ENCODE peak calls at places on chromosomes 5 and 9, in seven cellular contexts. One of them, this sample, is unnamed.

GRCh38 chr9:133950206-133950915 is 41.8 kb downstream of the VAV2 start:
- DNase-seq in PC-3: no peak
- DNase-seq in heart right ventricle: peak; percentile 44
- DNase-seq in lower lobe of right lung: peak; percentile 51
- DNase-seq in stomach: no peak
- DNase-seq in tibial artery: no peak
- DNase-seq in PC-9: no peak
- DNase-seq in this sample: peak; percentile 32

GRCh38 chr5:5374034-5374715 is 48.3 kb upstream of the ICE1 start:
- DNase-seq in PC-3: no peak
- DNase-seq in heart right ventricle: peak; percentile 28
- DNase-seq in lower lobe of right lung: no peak
- DNase-seq in stomach: no peak
- DNase-seq in tibial artery: no peak
- DNase-seq in PC-9: no peak
- DNase-seq in this sample: peak; percentile 67

GRCh38 chr5:23089316-23089715 is 236.2 kb upstream of the CDH12 start:
- DNase-seq in PC-3: no peak
- DNase-seq in heart right ventricle: no peak
- DNase-seq in lower lobe of right lung: no peak
- DNase-seq in stomach: no peak
- DNase-seq in tibial artery: no peak
- DNase-seq in PC-9: no peak
- DNase-seq in this sample: no peak

GRCh38 chr9:111348821-111349271 is 18.8 kb upstream of the OR2K2 start:
- DNase-seq in PC-3: peak; percentile 88
- DNase-seq in heart right ventricle: no peak
- DNase-seq in lower lobe of right lung: no peak
- DNase-seq in stomach: peak; percentile 63
- DNase-seq in tibial artery: no peak
- DNase-seq in PC-9: no peak
- DNase-seq in this sample: peak; percentile 40

GRCh38 chr5:113693205-113693553 is 179.7 kb downstream of the YTHDC2 start:
- DNase-seq in PC-3: no peak
- DNase-seq in heart right ventricle: no peak
- DNase-seq in lower lobe of right lung: no peak
- DNase-seq in stomach: no peak
- DNase-seq in tibial artery: no peak
- DNase-seq in PC-9: no peak
- DNase-seq in this sample: no peak

GRCh38 chr9:132004323-132004722 is 75.3 kb downstream of the MED27 start:
- DNase-seq in PC-3: no peak
- DNase-seq in heart right ventricle: no peak
- DNase-seq in lower lobe of right lung: no peak
- DNase-seq in stomach: no peak
- DNase-seq in tibial artery: no peak
- DNase-seq in PC-9: no peak
- DNase-seq in this sample: no peak

GRCh38 chr5:40353442-40353841 is 326.3 kb upstream of the PTGER4 start:
- DNase-seq in PC-3: no peak
- DNase-seq in heart right ventricle: no peak
- DNase-seq in lower lobe of right lung: no peak
- DNase-seq in stomach: no peak
- DNase-seq in tibial artery: no peak
- DNase-seq in PC-9: no peak
- DNase-seq in this sample: no peak

GRCh38 chr9:108017671-108018070 is 528.1 kb upstream of the KLF4 start:
- DNase-seq in PC-3: no peak
- DNase-seq in heart right ventricle: no peak
- DNase-seq in lower lobe of right lung: no peak
- DNase-seq in stomach: no peak
- DNase-seq in tibial artery: no peak
- DNase-seq in PC-9: no peak
- DNase-seq in this sample: no peak

GRCh38 chr9:130922815-130923610 is 16.0 kb downstream of the FIBCD1 start:
- DNase-seq in PC-3: no peak
- DNase-seq in heart right ventricle: no peak
- DNase-seq in lower lobe of right lung: no peak
- DNase-seq in stomach: no peak
- DNase-seq in tibial artery: no peak
- DNase-seq in PC-9: no peak
- DNase-seq in this sample: no peak

GRCh38 chr9:2824564-2824963 is 19.3 kb downstream of the PUM3 start:
- DNase-seq in PC-3: no peak
- DNase-seq in heart right ventricle: no peak
- DNase-seq in lower lobe of right lung: no peak
- DNase-seq in stomach: no peak
- DNase-seq in tibial artery: no peak
- DNase-seq in PC-9: no peak
- DNase-seq in this sample: no peak

GRCh38 chr5:142316051-142316450 is 8.8 kb downstream of the SPRY4 start:
- DNase-seq in PC-3: no peak
- DNase-seq in heart right ventricle: peak; percentile 55
- DNase-seq in lower lobe of right lung: no peak
- DNase-seq in stomach: no peak
- DNase-seq in tibial artery: no peak
- DNase-seq in PC-9: no peak
- DNase-seq in this sample: no peak

GRCh38 chr5:123304777-123305316 is 118.4 kb downstream of the CEP120 start:
- DNase-seq in PC-3: no peak
- DNase-seq in heart right ventricle: no peak
- DNase-seq in lower lobe of right lung: no peak
- DNase-seq in stomach: no peak
- DNase-seq in tibial artery: no peak
- DNase-seq in PC-9: no peak
- DNase-seq in this sample: no peak

GRCh38 chr9:129352157-129352870 is 174.3 kb upstream of the IER5L start:
- DNase-seq in PC-3: no peak
- DNase-seq in heart right ventricle: no peak
- DNase-seq in lower lobe of right lung: no peak
- DNase-seq in stomach: no peak
- DNase-seq in tibial artery: no peak
- DNase-seq in PC-9: no peak
- DNase-seq in this sample: no peak

DNA sequence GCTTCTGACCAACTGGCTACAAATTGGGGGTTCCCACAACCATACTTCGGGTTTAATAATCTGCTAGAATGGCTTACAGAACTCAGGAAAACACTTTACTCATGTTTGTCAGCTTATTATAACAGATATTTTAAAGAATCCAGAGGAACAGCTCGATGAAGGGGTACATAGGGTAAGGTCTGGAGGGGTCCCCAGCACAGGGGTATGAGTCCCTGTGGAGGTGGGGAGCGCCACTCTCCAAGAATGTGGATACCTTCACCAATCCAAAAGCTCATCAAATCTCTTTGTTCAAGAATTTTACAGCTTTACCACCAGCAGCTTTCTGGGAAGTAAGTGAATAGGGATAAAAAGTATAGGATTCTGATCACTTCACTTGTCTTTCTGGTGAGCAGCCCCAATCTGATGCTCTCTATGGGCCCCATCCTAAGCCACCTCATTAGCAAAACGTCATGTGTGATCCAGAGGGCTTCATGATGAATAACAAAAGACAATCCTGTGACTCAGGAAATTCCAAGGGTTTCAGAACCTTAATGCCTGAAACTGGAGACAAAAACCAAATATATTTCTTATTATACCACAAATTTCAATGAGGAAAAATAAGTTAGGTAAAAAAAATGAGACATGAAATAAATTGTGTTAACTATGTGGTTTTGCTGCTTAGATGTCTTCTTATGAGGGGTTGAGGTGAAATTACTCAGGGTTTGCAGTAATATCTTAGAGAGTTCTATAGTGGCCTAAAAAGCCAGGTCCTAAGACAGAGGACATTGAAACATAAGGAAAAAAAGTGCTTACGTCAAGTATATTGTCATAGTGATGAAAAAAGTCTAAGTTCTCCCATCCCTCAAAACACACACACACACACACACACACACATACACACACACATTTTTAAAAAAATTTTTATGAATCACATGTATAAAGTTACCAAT is 290.5 kb downstream of the ANXA1 start:
- DNase-seq in PC-3: no peak
- DNase-seq in heart right ventricle: no peak
- DNase-seq in lower lobe of right lung: no peak
- DNase-seq in stomach: no peak
- DNase-seq in tibial artery: no peak
- DNase-seq in PC-9: no peak
- DNase-seq in this sample: peak; percentile 0
- H3K27ac ChIP-seq in PC-3: no peak overlapping the region
- H3K27ac ChIP-seq in heart right ventricle: no peak overlapping the region
- H3K27ac ChIP-seq in lower lobe of right lung: no peak overlapping the region
- H3K27ac ChIP-seq in stomach: no peak overlapping the region
- H3K27ac ChIP-seq in tibial artery: no peak overlapping the region
- H3K27ac ChIP-seq in PC-9: no peak overlapping the region
- H3K27ac ChIP-seq in this sample: no peak overlapping the region

GRCh38 chr5:151344088-151344487 is 3.3 kb downstream of the SLC36A2 start:
- DNase-seq in PC-3: no peak
- DNase-seq in heart right ventricle: no peak
- DNase-seq in lower lobe of right lung: no peak
- DNase-seq in stomach: no peak
- DNase-seq in tibial artery: no peak
- DNase-seq in PC-9: no peak
- DNase-seq in this sample: no peak

GRCh38 chr5:151345808-151346478 is 1.4 kb downstream of the SLC36A2 start:
- DNase-seq in PC-3: peak; percentile 16
- DNase-seq in heart right ventricle: no peak
- DNase-seq in lower lobe of right lung: no peak
- DNase-seq in stomach: no peak
- DNase-seq in tibial artery: no peak
- DNase-seq in PC-9: no peak
- DNase-seq in this sample: peak; percentile 7

GRCh38 chr5:151347364-151347763 is at the start of gene SLC36A2:
- DNase-seq in PC-3: no peak
- DNase-seq in heart right ventricle: no peak
- DNase-seq in lower lobe of right lung: no peak
- DNase-seq in stomach: no peak
- DNase-seq in tibial artery: no peak
- DNase-seq in PC-9: no peak
- DNase-seq in this sample: no peak

GRCh38 chr5:151348789-151349188 is 1.4 kb upstream of the SLC36A2 start:
- DNase-seq in PC-3: no peak
- DNase-seq in heart right ventricle: no peak
- DNase-seq in lower lobe of right lung: no peak
- DNase-seq in stomach: no peak
- DNase-seq in tibial artery: no peak
- DNase-seq in PC-9: no peak
- DNase-seq in this sample: no peak

GRCh38 chr5:151345187-151345807 is 2.1 kb downstream of the SLC36A2 start:
- DNase-seq in PC-3: no peak
- DNase-seq in heart right ventricle: no peak
- DNase-seq in lower lobe of right lung: no peak
- DNase-seq in stomach: no peak
- DNase-seq in tibial artery: no peak
- DNase-seq in PC-9: no peak
- DNase-seq in this sample: no peak
- H3K4me3 ChIP-seq in PC-3: no peak overlapping the region
- H3K4me3 ChIP-seq in heart right ventricle: no peak overlapping the region
- H3K4me3 ChIP-seq in lower lobe of right lung: no peak overlapping the region
- H3K4me3 ChIP-seq in stomach: no peak overlapping the region
- H3K4me3 ChIP-seq in tibial artery: no peak overlapping the region
- H3K4me3 ChIP-seq in PC-9: no peak overlapping the region
- H3K4me3 ChIP-seq in this sample: no peak overlapping the region

DNA sequence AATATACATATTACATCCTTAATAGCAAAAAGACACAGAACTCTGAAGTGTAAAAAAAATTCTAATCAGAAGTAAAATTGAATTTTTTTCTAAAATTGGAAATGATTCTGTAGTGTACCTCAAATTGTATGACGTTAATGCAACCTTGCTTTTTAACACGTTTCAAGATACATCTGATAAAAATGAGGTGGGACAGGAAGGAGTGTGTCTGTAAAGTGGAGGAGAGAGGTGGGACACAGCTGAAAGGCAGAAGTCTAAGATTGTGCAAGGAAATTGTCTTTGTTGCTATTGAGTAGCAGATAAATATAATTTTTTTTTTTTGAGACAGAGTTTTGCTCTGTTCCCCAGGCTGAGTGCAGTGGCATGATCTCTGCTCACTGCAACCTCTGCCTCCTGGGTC is 15.7 kb upstream of the SNX30 start:
- DNase-seq in PC-3: no peak
- DNase-seq in heart right ventricle: no peak
- DNase-seq in lower lobe of right lung: no peak
- DNase-seq in stomach: no peak
- DNase-seq in tibial artery: no peak
- DNase-seq in PC-9: no peak
- DNase-seq in this sample: no peak
- H3K27me3 ChIP-seq in PC-3: no peaks in the 10 kb centered on the region
- H3K27me3 ChIP-seq in heart right ventricle: no peaks in the 10 kb centered on the region
- H3K27me3 ChIP-seq in lower lobe of right lung: no peaks in the 10 kb centered on the region
- H3K27me3 ChIP-seq in stomach: no peaks in the 10 kb centered on the region
- H3K27me3 ChIP-seq in tibial artery: no peaks in the 10 kb centered on the region
- H3K27me3 ChIP-seq in PC-9: no peaks in the 10 kb centered on the region
- H3K27me3 ChIP-seq in this sample: no peaks in the 10 kb centered on the region

GRCh38 chr9:70053864-70054263 is 10.2 kb downstream of the MAMDC2 start:
- DNase-seq in PC-3: peak; percentile 86
- DNase-seq in heart right ventricle: no peak
- DNase-seq in lower lobe of right lung: no peak
- DNase-seq in stomach: no peak
- DNase-seq in tibial artery: no peak
- DNase-seq in PC-9: peak; percentile 77
- DNase-seq in this sample: no peak

GRCh38 chr9:70049236-70049635 is 5.6 kb downstream of the MAMDC2 start:
- DNase-seq in PC-3: peak; percentile 55
- DNase-seq in heart right ventricle: peak; percentile 88
- DNase-seq in lower lobe of right lung: no peak
- DNase-seq in stomach: peak; percentile 40
- DNase-seq in tibial artery: peak; percentile 93
- DNase-seq in PC-9: peak; percentile 50
- DNase-seq in this sample: peak; percentile 72

GRCh38 chr9:70046274-70047070 is 2.8 kb downstream of the MAMDC2 start:
- DNase-seq in PC-3: no peak
- DNase-seq in heart right ventricle: no peak
- DNase-seq in lower lobe of right lung: no peak
- DNase-seq in stomach: no peak
- DNase-seq in tibial artery: peak; percentile 72
- DNase-seq in PC-9: no peak
- DNase-seq in this sample: no peak

GRCh38 chr9:70052768-70053167 is 9.1 kb downstream of the MAMDC2 start:
- DNase-seq in PC-3: no peak
- DNase-seq in heart right ventricle: no peak
- DNase-seq in lower lobe of right lung: no peak
- DNase-seq in stomach: no peak
- DNase-seq in tibial artery: no peak
- DNase-seq in PC-9: no peak
- DNase-seq in this sample: no peak

DNA sequence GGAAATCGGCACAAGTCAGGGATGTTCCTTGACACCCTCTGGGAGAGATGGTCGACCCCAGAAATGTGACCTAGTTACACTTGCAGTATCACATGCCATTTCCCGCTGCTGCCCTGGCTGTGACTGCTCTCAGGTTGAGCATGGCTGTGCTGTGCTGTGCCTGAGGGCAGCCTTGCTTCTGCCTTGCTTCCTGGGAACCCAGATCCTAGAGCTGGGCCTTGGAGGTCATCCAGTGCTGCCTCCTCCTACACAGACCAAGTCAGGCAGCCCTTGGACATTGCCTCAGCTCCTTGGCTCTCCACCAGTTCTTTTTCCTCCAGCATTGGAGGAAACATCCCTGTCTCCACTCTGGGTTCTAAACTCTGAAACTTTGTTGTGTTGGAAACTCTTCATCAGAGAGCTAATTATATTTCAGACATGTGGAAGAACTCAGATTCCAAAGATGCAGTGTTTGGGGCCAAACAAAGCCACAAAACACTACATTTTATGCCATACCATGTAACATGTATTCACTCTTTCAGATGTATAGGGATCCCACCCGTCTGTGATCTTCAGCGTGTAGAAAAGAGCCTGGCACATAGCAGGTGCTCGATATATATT is 6.1 kb downstream of the MAMDC2 start:
- DNase-seq in PC-3: no peak
- DNase-seq in heart right ventricle: peak; percentile 78
- DNase-seq in lower lobe of right lung: peak; percentile 50
- DNase-seq in stomach: peak; percentile 35
- DNase-seq in tibial artery: peak; percentile 97
- DNase-seq in PC-9: peak; percentile 10
- DNase-seq in this sample: no peak
- H3K27ac ChIP-seq in PC-3: no peak overlapping the region
- H3K27ac ChIP-seq in heart right ventricle: peak overlapping the region; percentile 68
- H3K27ac ChIP-seq in lower lobe of right lung: peak overlapping the region; percentile 39
- H3K27ac ChIP-seq in stomach: peak overlapping the region; percentile 88
- H3K27ac ChIP-seq in tibial artery: peak overlapping the region; percentile 89
- H3K27ac ChIP-seq in PC-9: no peak overlapping the region
- H3K27ac ChIP-seq in this sample: no peak overlapping the region

This sample was measured in brain microvascular endothelial cell.